ENCODE peak calls at places on chromosomes 7 and 10, in four cellular contexts. G is HCT116, R is HepG2, V is K562. X is an unnamed sample.

GRCh38 chr10:59287587-59287986 is 74.8 kb downstream of the FAM13C start:
- DNase-seq in G (no peak), R (no peak), V (no peak), X (no peak)

GRCh38 chr7:2195403-2196246 is 37.1 kb downstream of the MAD1L1 start:
- DNase-seq in V (no peak), G (no peak), R (no peak), X (no peak)

GRCh38 chr7:6650086-6650485 is 13.0 kb downstream of the ZNF316 start:
- DNase-seq in V (no peak), R (no peak), G (no peak), X (no peak)

GRCh38 chr10:76082956-76083355 is 651.5 kb downstream of the LRMDA start:
- DNase-seq in V (no peak), R (no peak), G (peak; percentile 74), X (no peak)

GRCh38 chr10:15043674-15044073 is at the start of gene OLAH:
- DNase-seq in G (no peak), V (no peak), R (no peak), X (no peak)

GRCh38 chr7:1169409-1170368 is 9.7 kb upstream of the ZFAND2A start:
- DNase-seq in R (peak; percentile 83), G (no peak), V (peak; percentile 93), X (no peak)

GRCh38 chr10:28250782-28251181 is 52.1 kb downstream of the MPP7 start:
- DNase-seq in R (peak; percentile 29), G (no peak), V (no peak), X (no peak)

GRCh38 chr10:28595618-28596017 is 62.7 kb downstream of the WAC start:
- DNase-seq in R (no peak), G (no peak), V (no peak), X (no peak)

GRCh38 chr7:129074994-129075393 is 20.1 kb upstream of the TNPO3 start:
- DNase-seq in R (no peak), V (no peak), G (no peak), X (no peak)

GRCh38 chr10:72328045-72328828 is 26.5 kb downstream of the DNAJB12 start:
- DNase-seq in G (no peak), R (peak; percentile 71), V (peak; percentile 78), X (peak; percentile 68)

GRCh38 chr7:107388604-107389003 is 81.3 kb upstream of the GPR22 start:
- DNase-seq in V (no peak), R (no peak), G (no peak), X (no peak)

GRCh38 chr7:923108-924041 is 31.1 kb downstream of the ADAP1 start:
- DNase-seq in R (no peak), V (peak; percentile 63), G (no peak), X (no peak)

GRCh38 chr7:157228864-157229422 is 90.2 kb downstream of the UBE3C start:
- DNase-seq in V (no peak), G (no peak), R (peak; percentile 27), X (no peak)

GRCh38 chr7:134916428-134916883 is 69.9 kb upstream of the AGBL3 start:
- DNase-seq in R (no peak), G (no peak), V (no peak), X (no peak)

GRCh38 chr7:139574618-139575337 is 51.3 kb downstream of the CLEC2L start:
- DNase-seq in G (no peak), R (no peak), V (no peak), X (no peak)

GRCh38 chr10:20922033-20922432 is 24.9 kb upstream of the NEBL start:
- DNase-seq in G (no peak), R (no peak), V (no peak), X (no peak)

GRCh38 chr10:117166420-117167345 is 28.6 kb upstream of the VAX1 start:
- DNase-seq in V (no peak), R (no peak), G (no peak), X (no peak)

GRCh38 chr10:121088524-121088923 is 237.4 kb downstream of the WDR11 start:
- DNase-seq in R (no peak), V (no peak), G (no peak), X (no peak)

GRCh38 chr10:677038-677437 is 12.4 kb downstream of the DIP2C start:
- DNase-seq in G (no peak), R (no peak), V (no peak), X (no peak)

GRCh38 chr7:100472854-100473499 is 6.0 kb downstream of the TSC22D4 start:
- DNase-seq in R (no peak), G (no peak), V (peak; percentile 89), X (no peak)

GRCh38 chr7:133735222-133735621 is 391.9 kb upstream of the LRGUK start:
- DNase-seq in R (no peak), G (no peak), V (no peak), X (no peak)

GRCh38 chr10:86681047-86681446 is 12.7 kb downstream of the LDB3 start:
- DNase-seq in V (no peak), R (no peak), G (no peak), X (no peak)

GRCh38 chr10:61634711-61635110 is 28.0 kb upstream of the CABCOCO1 start:
- DNase-seq in V (no peak), R (no peak), G (no peak), X (no peak)

GRCh38 chr10:124745678-124746077 is 1.5 kb upstream of the FAM53B start:
- DNase-seq in V (peak; percentile 20), R (peak; percentile 56), G (peak; percentile 56), X (peak; percentile 39)

GRCh38 chr7:20862554-20862953 is 75.9 kb upstream of the SP8 start:
- DNase-seq in R (no peak), V (no peak), G (no peak), X (no peak)

GRCh38 chr10:17781856-17782255 is 27.3 kb upstream of the MRC1 start:
- DNase-seq in G (no peak), V (no peak), R (peak; percentile 20), X (no peak)

GRCh38 chr7:13198741-13199140 is 511.3 kb downstream of the ARL4A start:
- DNase-seq in V (no peak), G (no peak), R (no peak), X (no peak)

GRCh38 chr7:151051108-151051507 is 2.8 kb downstream of the ASIC3 start:
- DNase-seq in G (no peak), V (peak; percentile 34), R (no peak), X (no peak)

GRCh38 chr10:85444868-85445267 is 921.7 kb downstream of the GRID1 start:
- DNase-seq in R (no peak), G (no peak), V (no peak), X (no peak)

GRCh38 chr10:66537186-66537585 is 388.6 kb upstream of the LRRTM3 start:
- DNase-seq in V (no peak), R (no peak), G (no peak), X (no peak)

GRCh38 chr10:6678211-6678803 is 98.2 kb upstream of the PRKCQ start:
- DNase-seq in R (peak; percentile 22), G (peak; percentile 47), V (peak; percentile 49), X (no peak)

GRCh38 chr7:117270371-117270770 is 52.5 kb downstream of the WNT2 start:
- DNase-seq in V (no peak), R (no peak), G (no peak), X (no peak)

GRCh38 chr7:151351967-151352366 is 10.4 kb downstream of the NUB1 start:
- DNase-seq in R (no peak), G (no peak), V (no peak), X (no peak)

GRCh38 chr10:50506861-50507573 is 116.7 kb downstream of the SGMS1 start:
- DNase-seq in R (peak; percentile 58), G (no peak), V (no peak), X (no peak)

GRCh38 chr10:24382979-24383663 is 174.2 kb downstream of the KIAA1217 start:
- DNase-seq in R (peak; percentile 3), V (no peak), G (no peak), X (no peak)

GRCh38 chr10:24384954-24385353 is 176.0 kb downstream of the KIAA1217 start:
- DNase-seq in R (no peak), V (no peak), G (no peak), X (no peak)

GRCh38 chr10:24382596-24382978 is 173.6 kb downstream of the KIAA1217 start:
- DNase-seq in R (no peak), V (no peak), G (no peak), X (no peak)

GRCh38 chr10:24382045-24382444 is 173.1 kb downstream of the KIAA1217 start:
- DNase-seq in V (no peak), G (no peak), R (no peak), X (no peak)

GRCh38 chr10:24383681-24384106 is 174.8 kb downstream of the KIAA1217 start:
- DNase-seq in R (peak; percentile 63), V (peak; percentile 80), G (peak; percentile 81), X (peak; percentile 33)
- TF ChIP-seq TCF7L2 in R (no peak), V (no peak), G (peak; percentile 38), X (no peak)

DNA sequence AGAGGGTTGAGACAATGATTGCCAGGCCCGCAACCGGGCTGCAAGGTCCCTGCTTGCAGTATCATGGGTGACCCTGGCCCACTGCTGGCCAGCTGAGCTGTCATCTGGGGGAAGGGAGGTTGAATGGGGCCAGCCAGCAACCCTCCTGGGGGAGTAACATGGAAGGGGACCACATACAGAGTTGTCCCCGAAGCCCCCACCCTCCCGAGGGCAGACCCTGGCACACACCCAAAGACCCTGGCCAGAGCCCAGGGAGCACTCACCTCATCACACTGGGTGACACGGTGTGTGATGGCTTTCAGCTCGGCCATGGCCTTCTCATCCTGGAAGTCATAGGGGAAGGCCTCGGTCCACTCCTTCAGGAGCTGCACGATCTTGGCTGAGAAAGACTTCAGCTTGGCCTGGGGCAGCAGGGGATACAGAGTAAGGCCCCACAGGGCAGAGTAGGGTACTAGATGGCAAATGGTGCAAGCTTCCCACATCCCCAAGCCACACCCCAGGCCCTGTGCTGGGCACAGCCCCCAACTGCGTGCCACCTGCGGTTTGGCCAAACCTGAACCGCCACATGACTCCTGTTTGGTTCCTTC is 63.4 kb downstream of the CSGALNACT2 start:
- DNase-seq in G (no peak), V (no peak), R (no peak), X (no peak)
- TF ChIP-seq SIN3A in G (no peak), V (no peak), R (no peak), X (no peak)

GRCh38 chr7:17506090-17506489 is 207.6 kb downstream of the AHR start:
- DNase-seq in V (no peak), R (peak; percentile 85), G (no peak), X (no peak)

GRCh38 chr7:17501461-17502208 is 203.2 kb downstream of the AHR start:
- DNase-seq in R (no peak), V (no peak), G (no peak), X (no peak)

GRCh38 chr7:17500718-17501117 is 202.3 kb downstream of the AHR start:
- DNase-seq in V (no peak), G (no peak), R (no peak), X (no peak)

GRCh38 chr7:17498230-17498629 is 199.8 kb downstream of the AHR start:
- DNase-seq in R (no peak), V (no peak), G (no peak), X (no peak)

GRCh38 chr7:17502209-17502810 is 203.9 kb downstream of the AHR start:
- DNase-seq in V (no peak), G (no peak), R (no peak), X (no peak)
- TF ChIP-seq TCF7L2 in V (no peak), G (no peak), R (no peak), X (no peak)

DNA sequence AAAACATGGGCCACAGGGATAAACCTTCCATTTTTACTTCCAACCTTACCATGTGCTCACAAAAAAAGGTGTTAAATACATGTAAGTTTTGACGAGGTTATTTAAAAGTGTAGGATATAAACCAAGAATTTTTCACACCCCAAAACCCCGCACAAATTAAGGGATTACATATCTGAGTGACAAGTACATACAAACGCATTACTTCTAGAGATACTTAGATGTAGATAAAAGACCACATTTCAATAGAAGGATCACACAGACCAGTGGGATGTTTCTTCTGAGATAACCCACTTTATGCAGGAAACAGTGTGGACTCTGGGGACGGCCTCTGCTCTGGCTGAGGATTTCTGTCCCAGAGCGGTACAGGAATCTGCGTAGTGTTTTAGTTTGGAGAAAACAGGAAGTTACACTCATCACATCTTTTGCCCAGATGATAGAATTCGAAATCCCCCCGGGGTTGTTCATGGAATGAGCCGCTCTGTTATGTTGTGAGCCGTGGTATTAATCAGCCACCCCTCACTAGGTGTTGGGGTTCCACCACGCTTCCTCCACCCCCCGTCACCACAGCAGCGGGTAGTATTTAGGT is 1.4 kb upstream of the CUL1 start:
- DNase-seq in R (no peak), V (no peak), G (no peak), X (no peak)
- TF ChIP-seq SIN3A in R (no peak), V (no peak), G (no peak), X (no peak)